ENCODE peak calls at places on chromosomes 13 and 19, in ten cellular contexts. One of them, this sample, is unnamed.

GRCh38 chr19:42316223-42317211 is 3.4 kb downstream of the TMEM145 start:
- DNase-seq in heart right ventricle: no peak
- DNase-seq in lower lobe of right lung: peak
- DNase-seq in BE2C: peak
- DNase-seq in ascending aorta: no peak
- DNase-seq in body of pancreas: no peak
- DNase-seq in GM23338: no peak
- DNase-seq in MM.1S: no peak
- DNase-seq in GM23248: peak
- DNase-seq in A673: no peak
- DNase-seq in this sample: no peak

GRCh38 chr19:38046254-38047047 is 139.4 kb downstream of the SIPA1L3 start:
- DNase-seq in heart right ventricle: no peak
- DNase-seq in lower lobe of right lung: no peak
- DNase-seq in BE2C: no peak
- DNase-seq in ascending aorta: no peak
- DNase-seq in body of pancreas: no peak
- DNase-seq in GM23338: no peak
- DNase-seq in MM.1S: no peak
- DNase-seq in GM23248: no peak
- DNase-seq in A673: no peak
- DNase-seq in this sample: no peak

GRCh38 chr13:73001971-73002370 is 56.8 kb upstream of the KLF5 start:
- DNase-seq in heart right ventricle: no peak
- DNase-seq in lower lobe of right lung: no peak
- DNase-seq in BE2C: no peak
- DNase-seq in ascending aorta: no peak
- DNase-seq in body of pancreas: no peak
- DNase-seq in GM23338: no peak
- DNase-seq in MM.1S: no peak
- DNase-seq in GM23248: no peak
- DNase-seq in A673: no peak
- DNase-seq in this sample: no peak

GRCh38 chr13:77386880-77387606 is 60.1 kb upstream of the MYCBP2 start:
- DNase-seq in heart right ventricle: no peak
- DNase-seq in lower lobe of right lung: no peak
- DNase-seq in BE2C: no peak
- DNase-seq in ascending aorta: peak
- DNase-seq in body of pancreas: peak
- DNase-seq in GM23338: no peak
- DNase-seq in MM.1S: no peak
- DNase-seq in GM23248: peak
- DNase-seq in A673: no peak
- DNase-seq in this sample: no peak

GRCh38 chr19:13036366-13036976 is 41.2 kb downstream of the NFIX start:
- DNase-seq in heart right ventricle: no peak
- DNase-seq in lower lobe of right lung: peak
- DNase-seq in BE2C: peak
- DNase-seq in ascending aorta: peak
- DNase-seq in body of pancreas: peak
- DNase-seq in GM23338: no peak
- DNase-seq in MM.1S: peak
- DNase-seq in GM23248: peak
- DNase-seq in A673: peak
- DNase-seq in this sample: no peak

GRCh38 chr13:24085662-24086061 is 74.9 kb upstream of the SPATA13 start:
- DNase-seq in heart right ventricle: no peak
- DNase-seq in lower lobe of right lung: no peak
- DNase-seq in BE2C: no peak
- DNase-seq in ascending aorta: no peak
- DNase-seq in body of pancreas: peak
- DNase-seq in GM23338: no peak
- DNase-seq in MM.1S: no peak
- DNase-seq in GM23248: no peak
- DNase-seq in A673: no peak
- DNase-seq in this sample: no peak

GRCh38 chr19:40416918-40417713 is 3.9 kb upstream of the PRX start:
- DNase-seq in heart right ventricle: peak
- DNase-seq in lower lobe of right lung: peak
- DNase-seq in BE2C: no peak
- DNase-seq in ascending aorta: no peak
- DNase-seq in body of pancreas: peak
- DNase-seq in GM23338: no peak
- DNase-seq in MM.1S: no peak
- DNase-seq in GM23248: peak
- DNase-seq in A673: no peak
- DNase-seq in this sample: peak

GRCh38 chr19:48719263-48720171 is at the start of gene MAMSTR:
- DNase-seq in heart right ventricle: peak
- DNase-seq in lower lobe of right lung: peak
- DNase-seq in BE2C: no peak
- DNase-seq in ascending aorta: no peak
- DNase-seq in body of pancreas: no peak
- DNase-seq in GM23338: peak
- DNase-seq in MM.1S: no peak
- DNase-seq in GM23248: no peak
- DNase-seq in A673: no peak
- DNase-seq in this sample: no peak

GRCh38 chr13:74289861-74290260 is 155.7 kb upstream of the KLF12 start:
- DNase-seq in heart right ventricle: no peak
- DNase-seq in lower lobe of right lung: no peak
- DNase-seq in BE2C: peak
- DNase-seq in ascending aorta: no peak
- DNase-seq in body of pancreas: no peak
- DNase-seq in GM23338: no peak
- DNase-seq in MM.1S: no peak
- DNase-seq in GM23248: no peak
- DNase-seq in A673: peak
- DNase-seq in this sample: no peak

GRCh38 chr13:74289130-74289529 is 154.9 kb upstream of the KLF12 start:
- DNase-seq in heart right ventricle: no peak
- DNase-seq in lower lobe of right lung: no peak
- DNase-seq in BE2C: no peak
- DNase-seq in ascending aorta: no peak
- DNase-seq in body of pancreas: no peak
- DNase-seq in GM23338: no peak
- DNase-seq in MM.1S: no peak
- DNase-seq in GM23248: no peak
- DNase-seq in A673: no peak
- DNase-seq in this sample: no peak

GRCh38 chr13:74290324-74290773 is 156.1 kb upstream of the KLF12 start:
- DNase-seq in heart right ventricle: peak
- DNase-seq in lower lobe of right lung: no peak
- DNase-seq in BE2C: peak
- DNase-seq in ascending aorta: peak
- DNase-seq in body of pancreas: peak
- DNase-seq in GM23338: peak
- DNase-seq in MM.1S: peak
- DNase-seq in GM23248: peak
- DNase-seq in A673: peak
- DNase-seq in this sample: no peak

GRCh38 chr13:74287672-74288169 is 153.5 kb upstream of the KLF12 start:
- DNase-seq in heart right ventricle: peak
- DNase-seq in lower lobe of right lung: peak
- DNase-seq in BE2C: peak
- DNase-seq in ascending aorta: peak
- DNase-seq in body of pancreas: peak
- DNase-seq in GM23338: peak
- DNase-seq in MM.1S: peak
- DNase-seq in GM23248: peak
- DNase-seq in A673: peak
- DNase-seq in this sample: peak

GRCh38 chr13:74288361-74288911 is 154.2 kb upstream of the KLF12 start:
- DNase-seq in heart right ventricle: peak
- DNase-seq in lower lobe of right lung: no peak
- DNase-seq in BE2C: peak
- DNase-seq in ascending aorta: no peak
- DNase-seq in body of pancreas: peak
- DNase-seq in GM23338: peak
- DNase-seq in MM.1S: peak
- DNase-seq in GM23248: no peak
- DNase-seq in A673: peak
- DNase-seq in this sample: peak
- H3K4me3 ChIP-seq in heart right ventricle: no peak
- H3K4me3 ChIP-seq in lower lobe of right lung: peak
- H3K4me3 ChIP-seq in BE2C: peak
- H3K4me3 ChIP-seq in ascending aorta: peak
- H3K4me3 ChIP-seq in body of pancreas: no peak
- H3K4me3 ChIP-seq in GM23338: no peak
- H3K4me3 ChIP-seq in MM.1S: peak
- H3K4me3 ChIP-seq in GM23248: no peak
- H3K4me3 ChIP-seq in A673: peak
- H3K4me3 ChIP-seq in this sample: peak

GRCh38 chr19:11479090-11479469 is 1.8 kb downstream of the ELAVL3 start:
- DNase-seq in heart right ventricle: no peak
- DNase-seq in lower lobe of right lung: no peak
- DNase-seq in BE2C: no peak
- DNase-seq in ascending aorta: no peak
- DNase-seq in body of pancreas: no peak
- DNase-seq in GM23338: no peak
- DNase-seq in MM.1S: no peak
- DNase-seq in GM23248: no peak
- DNase-seq in A673: no peak
- DNase-seq in this sample: no peak

GRCh38 chr19:11480927-11481776 is at the start of gene ELAVL3:
- DNase-seq in heart right ventricle: no peak
- DNase-seq in lower lobe of right lung: no peak
- DNase-seq in BE2C: peak
- DNase-seq in ascending aorta: no peak
- DNase-seq in body of pancreas: no peak
- DNase-seq in GM23338: peak
- DNase-seq in MM.1S: no peak
- DNase-seq in GM23248: no peak
- DNase-seq in A673: peak
- DNase-seq in this sample: no peak

GRCh38 chr19:11479470-11480080 is 1.3 kb downstream of the ELAVL3 start:
- DNase-seq in heart right ventricle: no peak
- DNase-seq in lower lobe of right lung: no peak
- DNase-seq in BE2C: peak
- DNase-seq in ascending aorta: no peak
- DNase-seq in body of pancreas: no peak
- DNase-seq in GM23338: peak
- DNase-seq in MM.1S: no peak
- DNase-seq in GM23248: peak
- DNase-seq in A673: peak
- DNase-seq in this sample: peak

GRCh38 chr19:11481777-11482383 is 1.0 kb upstream of the ELAVL3 start:
- DNase-seq in heart right ventricle: peak
- DNase-seq in lower lobe of right lung: peak
- DNase-seq in BE2C: peak
- DNase-seq in ascending aorta: peak
- DNase-seq in body of pancreas: peak
- DNase-seq in GM23338: peak
- DNase-seq in MM.1S: peak
- DNase-seq in GM23248: peak
- DNase-seq in A673: peak
- DNase-seq in this sample: peak

GRCh38 chr19:11480081-11480926 is 542 bp downstream of the ELAVL3 start:
- DNase-seq in heart right ventricle: no peak
- DNase-seq in lower lobe of right lung: no peak
- DNase-seq in BE2C: peak
- DNase-seq in ascending aorta: no peak
- DNase-seq in body of pancreas: no peak
- DNase-seq in GM23338: peak
- DNase-seq in MM.1S: no peak
- DNase-seq in GM23248: no peak
- DNase-seq in A673: no peak
- DNase-seq in this sample: no peak
- H3K4me3 ChIP-seq in heart right ventricle: peak
- H3K4me3 ChIP-seq in lower lobe of right lung: peak
- H3K4me3 ChIP-seq in BE2C: peak
- H3K4me3 ChIP-seq in ascending aorta: peak
- H3K4me3 ChIP-seq in body of pancreas: no peak
- H3K4me3 ChIP-seq in GM23338: peak
- H3K4me3 ChIP-seq in MM.1S: no peak
- H3K4me3 ChIP-seq in GM23248: no peak
- H3K4me3 ChIP-seq in A673: peak
- H3K4me3 ChIP-seq in this sample: peak

GRCh38 chr19:10612515-10613119 is 12.7 kb upstream of the SLC44A2 start:
- DNase-seq in heart right ventricle: peak
- DNase-seq in lower lobe of right lung: peak
- DNase-seq in BE2C: no peak
- DNase-seq in ascending aorta: peak
- DNase-seq in body of pancreas: peak
- DNase-seq in GM23338: no peak
- DNase-seq in MM.1S: no peak
- DNase-seq in GM23248: peak
- DNase-seq in A673: no peak
- DNase-seq in this sample: peak
- H3K4me3 ChIP-seq in heart right ventricle: no peak
- H3K4me3 ChIP-seq in lower lobe of right lung: peak
- H3K4me3 ChIP-seq in BE2C: no peak
- H3K4me3 ChIP-seq in ascending aorta: peak
- H3K4me3 ChIP-seq in body of pancreas: no peak
- H3K4me3 ChIP-seq in GM23338: no peak
- H3K4me3 ChIP-seq in MM.1S: no peak
- H3K4me3 ChIP-seq in GM23248: no peak
- H3K4me3 ChIP-seq in A673: no peak
- H3K4me3 ChIP-seq in this sample: peak

GRCh38 chr19:3699741-3700241 is 477 bp downstream of the PIP5K1C start:
- DNase-seq in heart right ventricle: no peak
- DNase-seq in lower lobe of right lung: no peak
- DNase-seq in BE2C: no peak
- DNase-seq in ascending aorta: no peak
- DNase-seq in body of pancreas: no peak
- DNase-seq in GM23338: no peak
- DNase-seq in MM.1S: peak
- DNase-seq in GM23248: no peak
- DNase-seq in A673: no peak
- DNase-seq in this sample: no peak

GRCh38 chr19:3697671-3698385 is 2.4 kb downstream of the PIP5K1C start:
- DNase-seq in heart right ventricle: no peak
- DNase-seq in lower lobe of right lung: no peak
- DNase-seq in BE2C: no peak
- DNase-seq in ascending aorta: no peak
- DNase-seq in body of pancreas: no peak
- DNase-seq in GM23338: no peak
- DNase-seq in MM.1S: no peak
- DNase-seq in GM23248: no peak
- DNase-seq in A673: no peak
- DNase-seq in this sample: no peak

GRCh38 chr19:3699071-3699740 is 1.1 kb downstream of the PIP5K1C start:
- DNase-seq in heart right ventricle: peak
- DNase-seq in lower lobe of right lung: peak
- DNase-seq in BE2C: no peak
- DNase-seq in ascending aorta: peak
- DNase-seq in body of pancreas: peak
- DNase-seq in GM23338: no peak
- DNase-seq in MM.1S: peak
- DNase-seq in GM23248: peak
- DNase-seq in A673: peak
- DNase-seq in this sample: peak

GRCh38 chr19:3697094-3697493 is 3.2 kb downstream of the PIP5K1C start:
- DNase-seq in heart right ventricle: no peak
- DNase-seq in lower lobe of right lung: no peak
- DNase-seq in BE2C: no peak
- DNase-seq in ascending aorta: no peak
- DNase-seq in body of pancreas: no peak
- DNase-seq in GM23338: no peak
- DNase-seq in MM.1S: no peak
- DNase-seq in GM23248: no peak
- DNase-seq in A673: no peak
- DNase-seq in this sample: no peak

DNA sequence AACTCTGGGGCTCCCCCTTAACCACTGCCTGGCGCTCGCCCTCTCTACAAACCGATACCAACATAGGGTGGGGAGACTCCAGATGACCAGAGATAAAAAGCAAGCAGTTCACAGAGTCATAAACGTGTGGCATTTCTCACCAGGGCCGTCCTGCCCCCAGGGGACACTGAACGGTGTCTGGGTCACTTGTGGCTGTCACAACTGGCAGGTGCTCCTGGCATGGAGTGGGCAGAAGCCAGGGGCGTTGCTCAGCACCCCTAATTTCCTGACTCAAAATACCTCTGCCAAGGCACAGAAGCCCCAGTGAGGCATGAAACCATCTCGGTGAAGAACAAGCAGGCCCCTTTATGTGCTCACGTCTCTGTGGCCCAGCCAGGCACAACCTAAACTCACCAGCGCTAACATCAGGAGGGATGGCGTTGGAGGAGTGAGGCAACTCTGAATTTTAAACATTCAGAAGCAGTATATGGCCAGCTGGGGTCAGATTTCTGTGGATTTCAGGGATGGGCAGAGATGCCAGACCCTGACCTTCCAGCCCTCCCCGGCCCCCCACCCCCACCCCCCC is 1.8 kb downstream of the PIP5K1C start:
- DNase-seq in heart right ventricle: no peak
- DNase-seq in lower lobe of right lung: no peak
- DNase-seq in BE2C: no peak
- DNase-seq in ascending aorta: no peak
- DNase-seq in body of pancreas: no peak
- DNase-seq in GM23338: no peak
- DNase-seq in MM.1S: no peak
- DNase-seq in GM23248: peak
- DNase-seq in A673: no peak
- DNase-seq in this sample: no peak
- H3K4me3 ChIP-seq in heart right ventricle: peak
- H3K4me3 ChIP-seq in lower lobe of right lung: peak
- H3K4me3 ChIP-seq in BE2C: no peak
- H3K4me3 ChIP-seq in ascending aorta: peak
- H3K4me3 ChIP-seq in body of pancreas: no peak
- H3K4me3 ChIP-seq in GM23338: no peak
- H3K4me3 ChIP-seq in MM.1S: no peak
- H3K4me3 ChIP-seq in GM23248: no peak
- H3K4me3 ChIP-seq in A673: no peak
- H3K4me3 ChIP-seq in this sample: peak